ENCODE peak calls at places on chromosomes 3 and 15, in ten cellular contexts. K, H, U, M, I, Z, V, N, E and F are unnamed samples.

GRCh38 chr3:9035473-9035872 is 72.2 kb upstream of the RAD18 start:
- DNase-seq in U (no peak), V (no peak), I (no peak), K (no peak), Z (no peak), E (no peak), H (no peak), N (no peak), M (no peak), F (no peak)

GRCh38 chr3:29901097-29901496 is 620.2 kb downstream of the RBMS3 start:
- DNase-seq in U (no peak), Z (no peak), V (no peak), H (no peak), M (no peak), I (no peak), E (no peak), N (no peak), K (no peak), F (no peak)

GRCh38 chr3:177443469-177443868 is 246.2 kb upstream of the TBL1XR1 start:
- DNase-seq in M (no peak), V (no peak), N (no peak), E (peak; percentile 37), H (no peak), U (peak; percentile 19), Z (no peak), I (peak; percentile 50), K (no peak), F (no peak)

GRCh38 chr3:18443670-18444596 is 18.8 kb upstream of the SATB1 start:
- DNase-seq in I (no peak), U (no peak), H (no peak), V (no peak), M (peak; percentile 48), Z (peak; percentile 21), N (no peak), K (peak; percentile 39), E (no peak), F (peak; percentile 81)

GRCh38 chr15:27983496-27983895 is 115.6 kb downstream of the OCA2 start:
- DNase-seq in U (no peak), K (no peak), Z (no peak), M (no peak), E (no peak), I (no peak), V (no peak), H (no peak), N (no peak), F (no peak)

GRCh38 chr3:9769426-9770275 is at the start of gene CAMK1:
- DNase-seq in H (no peak), N (no peak), Z (peak; percentile 54), M (peak; percentile 92), I (peak; percentile 61), E (peak; percentile 71), V (peak; percentile 34), U (no peak), K (peak; percentile 82), F (peak; percentile 94)

GRCh38 chr3:30421261-30421660 is 185.1 kb upstream of the TGFBR2 start:
- DNase-seq in M (no peak), Z (no peak), U (no peak), K (no peak), E (peak; percentile 44), V (no peak), H (no peak), N (no peak), I (peak; percentile 7), F (no peak)

GRCh38 chr15:85810075-85810474 is 15.3 kb upstream of the KLHL25 start:
- DNase-seq in I (no peak), Z (no peak), V (no peak), U (no peak), K (no peak), M (no peak), E (no peak), N (no peak), H (no peak), F (no peak)

GRCh38 chr15:101003706-101004105 is 84.5 kb downstream of the LRRK1 start:
- DNase-seq in M (no peak), N (no peak), H (no peak), I (no peak), U (no peak), Z (no peak), V (no peak), K (no peak), E (no peak), F (peak; percentile 35)